ENCODE peak calls at places on chromosomes 4 and X, in eight cellular contexts. R is CD14-positive monocyte, O is nephron progenitor cell, N is HFFc6, X is Calu3, F is BJ, P is tibial nerve, T is MM.1S. W is an unnamed sample.

GRCh38 chrX:20527458-20528099 is 260.9 kb upstream of the RPS6KA3 start:
- DNase-seq in X (no peak), F (no peak), N (no peak), P (peak), R (no peak), T (peak), O (no peak), W (no peak)

GRCh38 chr4:104066533-104066932 is 346.7 kb upstream of the TACR3 start:
- DNase-seq in R (no peak), N (no peak), P (no peak), X (no peak), O (no peak), T (no peak), F (no peak), W (no peak)

GRCh38 chr4:101102114-101102752 is 245.1 kb downstream of the PPP3CA start:
- DNase-seq in R (no peak), T (no peak), P (peak), O (no peak), N (peak), F (peak), X (no peak), W (no peak)

GRCh38 chrX:119455264-119455663 is 13.0 kb upstream of the SLC25A5 start:
- DNase-seq in N (peak), T (no peak), R (no peak), P (no peak), X (no peak), F (no peak), O (no peak), W (no peak)

GRCh38 chr4:24857996-24858395 is 54.8 kb downstream of the CCDC149 start:
- DNase-seq in T (no peak), X (no peak), O (no peak), R (no peak), N (peak), P (no peak), F (peak), W (no peak)

GRCh38 chr4:105765690-105766407 is 57.3 kb downstream of the GSTCD start:
- DNase-seq in O (no peak), N (peak), R (no peak), X (peak), T (no peak), F (peak), P (no peak), W (no peak)

GRCh38 chr4:112840061-112840460 is 203.1 kb downstream of the LARP7 start:
- DNase-seq in R (no peak), N (peak), X (no peak), P (no peak), F (no peak), T (no peak), O (no peak), W (no peak)

GRCh38 chr4:5043579-5043978 is 7.7 kb upstream of the STK32B start:
- DNase-seq in N (no peak), T (no peak), O (no peak), P (no peak), X (no peak), R (no peak), F (no peak), W (no peak)

GRCh38 chr4:76316131-76316530 is 9.6 kb downstream of the STBD1 start:
- DNase-seq in T (no peak), R (no peak), O (no peak), X (no peak), F (no peak), N (no peak), P (no peak), W (no peak)

GRCh38 chr4:17780461-17781071 is 855 bp downstream of the FAM184B start:
- DNase-seq in N (no peak), F (no peak), P (no peak), T (no peak), O (no peak), X (no peak), R (no peak), W (no peak)

GRCh38 chrX:50483283-50483682 is 12.7 kb upstream of the DGKK start:
- DNase-seq in O (no peak), F (no peak), R (no peak), T (peak), N (no peak), X (no peak), P (no peak), W (no peak)

GRCh38 chr4:170339522-170339921 is 249.8 kb upstream of the AADAT start:
- DNase-seq in N (no peak), R (no peak), T (no peak), P (no peak), O (no peak), F (no peak), X (no peak), W (no peak)

GRCh38 chrX:38939067-38939466 is 137.8 kb downstream of the MID1IP1 start:
- DNase-seq in P (peak), X (no peak), O (no peak), R (no peak), N (no peak), T (no peak), F (no peak), W (no peak)

GRCh38 chr4:145909773-145910172 is 28.9 kb downstream of the ZNF827 start:
- DNase-seq in O (no peak), X (peak), F (no peak), T (no peak), P (no peak), R (no peak), N (no peak), W (no peak)

GRCh38 chr4:123977623-123978022 is 581.0 kb downstream of the SPRY1 start:
- DNase-seq in X (no peak), P (no peak), R (no peak), T (no peak), F (no peak), N (no peak), O (no peak), W (no peak)

GRCh38 chr4:140691369-140691768 is 64.8 kb downstream of the TBC1D9 start:
- DNase-seq in T (no peak), F (no peak), O (no peak), N (no peak), X (no peak), R (no peak), P (peak), W (no peak)

GRCh38 chr4:39320381-39321115 is 45.6 kb downstream of the RFC1 start:
- DNase-seq in O (no peak), R (no peak), T (no peak), X (no peak), P (no peak), F (no peak), N (peak), W (no peak)

GRCh38 chr4:71004281-71004851 is 10.9 kb downstream of the DCK start:
- DNase-seq in O (peak), F (no peak), N (no peak), T (peak), P (no peak), X (no peak), R (no peak), W (peak)

GRCh38 chr4:107366016-107366415 is 329.9 kb upstream of the DKK2 start:
- DNase-seq in T (no peak), X (no peak), N (no peak), R (no peak), O (no peak), F (no peak), P (no peak), W (no peak)

GRCh38 chr4:133839326-133839725 is 362.3 kb downstream of the PABPC4L start:
- DNase-seq in X (no peak), F (no peak), N (no peak), T (no peak), R (no peak), O (no peak), P (no peak), W (no peak)

GRCh38 chr4:86556791-86557415 is 37.2 kb upstream of the PTPN13 start:
- DNase-seq in T (no peak), F (peak), R (no peak), N (no peak), X (no peak), P (no peak), O (no peak), W (no peak)

GRCh38 chrX:119693032-119693995 is at the start of gene SEPTIN6:
- DNase-seq in T (peak), X (peak), O (peak), F (no peak), P (peak), R (peak), N (peak), W (peak)

GRCh38 chrX:43655151-43655676 is 885 bp upstream of the MAOA start:
- DNase-seq in X (peak), R (no peak), F (no peak), P (peak), O (peak), T (peak), N (no peak), W (peak)

DNA sequence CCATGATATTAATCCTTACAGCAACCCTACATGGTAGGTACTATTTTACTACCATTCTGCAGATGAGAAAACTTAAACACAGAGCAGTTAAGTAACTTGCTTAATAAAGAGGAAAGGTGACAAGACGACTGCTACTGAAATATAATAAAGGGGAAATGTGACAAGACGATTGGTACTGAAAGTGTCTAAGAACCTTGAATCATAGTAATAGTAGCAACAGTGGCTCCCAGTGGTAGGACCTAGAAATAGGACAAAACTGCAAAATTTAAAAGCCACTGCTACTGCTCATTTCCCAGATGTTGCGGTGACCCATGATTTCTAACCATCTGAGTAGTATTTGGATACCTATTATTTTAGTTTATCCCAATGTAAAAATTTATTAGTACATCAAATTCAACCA is 89.5 kb downstream of the TASL start:
- DNase-seq in P (no peak), R (no peak), T (peak), O (no peak), F (no peak), X (peak), N (no peak), W (no peak)
- TF ChIP-seq CTCF in P (no peak), R (no peak), T (peak), O (peak), F (peak), X (no peak), N (peak), W (no peak)

GRCh38 chr4:180909279-180909678 is 1333.9 kb upstream of the TENM3 start:
- DNase-seq in R (no peak), T (no peak), F (no peak), N (no peak), X (no peak), P (no peak), O (peak), W (no peak)

DNA sequence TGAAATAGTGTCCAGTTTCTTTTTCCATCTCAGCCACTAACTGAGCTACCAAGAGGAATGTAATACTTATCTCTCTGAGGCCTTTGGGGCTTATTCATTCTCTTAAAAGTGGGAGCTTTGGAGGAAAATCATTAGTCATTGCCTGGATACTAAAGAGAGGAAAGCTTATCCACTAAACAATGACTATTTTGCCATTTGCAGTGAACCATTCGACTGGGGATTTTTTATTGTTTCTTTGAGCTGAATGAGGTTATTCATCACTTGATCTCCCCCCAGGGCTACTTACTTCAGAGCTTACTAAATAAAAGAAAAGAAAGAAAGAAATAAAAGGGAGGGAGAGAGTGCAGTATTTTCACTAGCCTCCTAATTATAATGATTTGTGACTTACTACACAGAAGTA is 1329.5 kb upstream of the TENM3 start:
- DNase-seq in X (no peak), N (no peak), O (no peak), P (no peak), F (peak), R (no peak), T (no peak), W (no peak)
- TF ChIP-seq CTCF in X (no peak), N (no peak), O (no peak), P (no peak), F (no peak), R (no peak), T (no peak), W (no peak)

DNA sequence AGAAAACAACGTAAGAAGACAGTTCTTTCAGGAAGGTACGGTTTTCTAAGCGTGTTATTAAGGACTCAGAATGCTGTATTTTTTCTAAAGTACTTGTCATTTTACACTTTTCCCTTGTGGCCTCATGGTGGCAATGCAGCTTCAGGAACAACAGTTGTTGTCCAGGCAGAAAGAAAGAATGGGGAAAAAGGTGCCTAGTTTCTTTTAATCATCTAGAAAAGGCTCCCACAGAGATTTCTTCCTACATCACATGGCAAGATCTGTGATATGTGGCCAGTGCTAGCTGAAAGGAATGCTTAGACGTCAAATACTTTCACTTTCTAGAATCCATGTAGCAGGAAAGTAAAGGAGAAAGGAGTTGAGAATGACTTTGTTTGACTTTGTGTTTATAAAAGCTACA is 49.0 kb upstream of the TRAM1L1 start:
- DNase-seq in O (peak), T (peak), F (no peak), P (no peak), R (no peak), X (peak), N (peak), W (peak)
- TF ChIP-seq CTCF in O (peak), T (peak), F (peak), P (no peak), R (no peak), X (peak), N (peak), W (peak)

GRCh38 chr4:92045718-92046117 is 258.0 kb upstream of the GRID2 start:
- DNase-seq in N (no peak), F (no peak), X (no peak), P (no peak), O (no peak), R (no peak), T (no peak), W (no peak)

GRCh38 chr4:92050875-92051274 is 252.9 kb upstream of the GRID2 start:
- DNase-seq in R (no peak), F (no peak), X (no peak), O (no peak), T (no peak), N (no peak), P (no peak), W (no peak)

GRCh38 chr4:92047209-92047877 is 256.4 kb upstream of the GRID2 start:
- DNase-seq in R (no peak), T (no peak), N (no peak), X (no peak), F (no peak), O (no peak), P (no peak), W (no peak)
- TF ChIP-seq CTCF in R (no peak), T (no peak), N (no peak), X (no peak), F (no peak), O (no peak), P (no peak), W (no peak)

GRCh38 chrX:72569786-72570185 is 2.9 kb downstream of the HDAC8 start:
- DNase-seq in O (no peak), R (no peak), P (no peak), F (no peak), X (no peak), N (peak), T (no peak), W (no peak)
- TF ChIP-seq CTCF in O (no peak), R (no peak), P (no peak), F (no peak), X (no peak), N (peak), T (no peak), W (no peak)

GRCh38 chr4:154727540-154727939 is 16.3 kb upstream of the LRAT start:
- DNase-seq in O (no peak), N (no peak), F (no peak), T (no peak), X (no peak), R (no peak), P (no peak), W (no peak)
- TF ChIP-seq CTCF in O (no peak), N (no peak), F (no peak), T (no peak), X (no peak), R (no peak), P (no peak), W (no peak)

GRCh38 chr4:165378398-165378762 is 428 bp upstream of the CPE start:
- DNase-seq in P (no peak), X (no peak), O (no peak), R (no peak), T (no peak), F (no peak), N (no peak), W (no peak)

GRCh38 chr4:165375465-165375864 is 3.3 kb upstream of the CPE start:
- DNase-seq in P (no peak), F (no peak), N (no peak), T (no peak), R (no peak), O (no peak), X (no peak), W (no peak)

GRCh38 chr4:165379662-165380061 is 854 bp downstream of the CPE start:
- DNase-seq in O (peak), N (no peak), P (no peak), F (no peak), T (no peak), R (no peak), X (no peak), W (peak)

GRCh38 chr4:165381821-165382373 is 3.1 kb downstream of the CPE start:
- DNase-seq in P (no peak), R (no peak), N (no peak), O (no peak), T (no peak), F (no peak), X (no peak), W (no peak)

GRCh38 chr4:165378763-165379631 is at the start of gene CPE:
- DNase-seq in X (peak), N (no peak), O (peak), F (no peak), T (peak), R (peak), P (peak), W (peak)
- TF ChIP-seq CTCF in X (peak), N (peak), O (peak), F (peak), T (peak), R (peak), P (peak), W (peak)

GRCh38 chr4:174828845-174829701 is at the start of gene GLRA3:
- DNase-seq in N (no peak), O (peak), F (no peak), R (peak), T (peak), X (peak), P (peak), W (peak)
- TF ChIP-seq CTCF in N (no peak), O (no peak), F (no peak), R (no peak), T (no peak), X (no peak), P (no peak), W (no peak)

DNA sequence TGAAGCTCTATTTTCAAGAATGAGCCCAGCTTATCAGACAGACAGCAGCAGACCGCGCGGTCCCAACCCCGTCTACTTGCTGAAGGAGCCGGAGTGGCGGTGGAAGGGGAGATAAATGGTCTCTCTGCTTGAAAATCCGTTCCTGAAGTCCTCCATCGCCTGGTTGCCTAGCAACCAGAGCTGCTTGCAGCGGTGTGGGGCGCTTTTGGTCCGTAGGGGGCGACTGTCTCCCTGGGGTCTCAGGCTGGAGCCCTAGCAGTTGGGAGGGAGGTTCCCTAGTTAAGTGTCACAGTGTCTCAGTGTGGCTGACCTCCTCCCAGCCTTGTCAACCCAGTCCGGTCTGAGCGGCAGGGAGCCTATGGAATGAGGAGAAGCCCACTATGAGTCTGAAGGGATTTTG is 8.3 kb upstream of the DLG3 start:
- DNase-seq in P (no peak), N (no peak), O (peak), R (no peak), X (no peak), T (no peak), F (no peak), W (peak)
- TF ChIP-seq CTCF in P (no peak), N (peak), O (peak), R (no peak), X (no peak), T (no peak), F (no peak), W (no peak)

GRCh38 chrX:106752101-106752678 is 25.7 kb downstream of the RNF128 start:
- DNase-seq in X (no peak), O (no peak), F (no peak), P (no peak), N (no peak), R (no peak), T (no peak), W (no peak)
- TF ChIP-seq CTCF in X (no peak), O (peak), F (peak), P (no peak), N (peak), R (no peak), T (no peak), W (no peak)